ENCODE peak calls at places on chromosomes 6 and 20, in four cellular contexts. One of them, this sample, is unnamed.

GRCh38 chr6:46690126-46690525 is 2.4 kb downstream of the TDRD6 start:
- DNase-seq in GM12878: no peak
- DNase-seq in HepG2: no peak
- DNase-seq in K562: no peak
- DNase-seq in this sample: no peak

GRCh38 chr6:133404728-133405127 is 163.6 kb downstream of the EYA4 start:
- DNase-seq in GM12878: no peak
- DNase-seq in HepG2: no peak
- DNase-seq in K562: no peak
- DNase-seq in this sample: no peak

GRCh38 chr6:122048570-122048969 is 350.9 kb upstream of the HSF2 start:
- DNase-seq in GM12878: no peak
- DNase-seq in HepG2: no peak
- DNase-seq in K562: no peak
- DNase-seq in this sample: no peak

GRCh38 chr6:1610497-1611321 is 994 bp downstream of the FOXC1 start:
- DNase-seq in GM12878: no peak
- DNase-seq in HepG2: peak
- DNase-seq in K562: no peak
- DNase-seq in this sample: no peak

GRCh38 chr20:50136822-50137599 is 16.5 kb downstream of the PEDS1 start:
- DNase-seq in GM12878: no peak
- DNase-seq in HepG2: no peak
- DNase-seq in K562: no peak
- DNase-seq in this sample: no peak

GRCh38 chr20:12068146-12068545 is 150.5 kb downstream of the BTBD3 start:
- DNase-seq in GM12878: no peak
- DNase-seq in HepG2: no peak
- DNase-seq in K562: no peak
- DNase-seq in this sample: no peak

GRCh38 chr20:21520702-21521595 is 7.1 kb upstream of the NKX2-2 start:
- DNase-seq in GM12878: no peak
- DNase-seq in HepG2: no peak
- DNase-seq in K562: no peak
- DNase-seq in this sample: peak

GRCh38 chr20:3751284-3751663 is 16.3 kb downstream of the ADISSP start:
- DNase-seq in GM12878: no peak
- DNase-seq in HepG2: no peak
- DNase-seq in K562: no peak
- DNase-seq in this sample: no peak

DNA sequence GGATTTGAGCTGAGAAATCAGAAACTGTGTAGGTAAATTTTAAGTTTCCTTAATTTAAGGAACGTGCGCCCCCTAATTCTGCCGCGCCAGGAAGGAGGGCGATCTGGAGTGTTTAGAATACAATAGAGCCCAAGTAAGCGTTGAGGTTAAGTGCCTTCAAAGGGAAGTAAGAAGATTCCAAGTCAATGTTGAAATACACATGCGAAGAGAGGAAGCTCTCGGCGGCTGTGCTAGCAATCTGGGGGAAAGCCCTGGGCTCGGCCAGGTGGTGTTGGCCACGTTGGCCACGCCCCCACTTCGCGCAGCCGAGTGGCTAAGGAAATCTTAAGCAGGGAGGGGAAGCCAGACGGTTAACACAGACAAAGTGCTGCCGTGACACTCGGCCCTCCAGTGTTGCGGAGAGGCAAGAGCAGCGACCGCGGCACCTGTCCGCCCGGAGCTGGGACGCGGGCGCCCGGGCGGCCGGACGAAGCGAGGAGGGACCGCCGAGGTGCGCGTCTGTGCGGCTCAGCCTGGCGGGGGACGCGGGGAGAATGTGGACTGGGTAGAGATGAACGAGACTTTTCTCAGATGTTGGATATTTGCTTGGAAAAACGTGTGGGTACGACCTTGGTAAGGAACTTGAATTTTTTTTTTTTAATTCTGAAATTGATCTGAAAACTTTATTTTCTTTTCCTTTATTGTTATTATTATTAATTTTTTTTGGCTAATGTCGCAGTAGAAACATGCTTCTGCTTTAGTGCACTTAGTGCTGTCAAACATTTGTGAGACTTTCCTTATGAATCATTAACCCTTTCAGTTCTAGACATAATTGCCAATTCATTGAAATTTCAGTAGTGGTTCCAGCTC is at the start of gene PRDM1:
- DNase-seq in GM12878: peak
- DNase-seq in HepG2: no peak
- DNase-seq in K562: peak
- DNase-seq in this sample: peak
- TF ChIP-seq FOXK2 in GM12878: no peak
- TF ChIP-seq FOXK2 in HepG2: no peak
- TF ChIP-seq FOXK2 in K562: no peak
- TF ChIP-seq FOXK2 in this sample: no peak

GRCh38 chr6:36340341-36340670 is 3.6 kb upstream of the BNIP5 start:
- DNase-seq in GM12878: no peak
- DNase-seq in HepG2: no peak
- DNase-seq in K562: no peak
- DNase-seq in this sample: no peak
- TF ChIP-seq FOXM1 in GM12878: no peak
- TF ChIP-seq FOXM1 in HepG2: no peak
- TF ChIP-seq FOXM1 in K562: no peak
- TF ChIP-seq FOXM1 in this sample: no peak

GRCh38 chr6:4665489-4666417 is 110.5 kb upstream of the CDYL start:
- DNase-seq in GM12878: no peak
- DNase-seq in HepG2: no peak
- DNase-seq in K562: no peak
- DNase-seq in this sample: no peak
- TF ChIP-seq FOXK2 in GM12878: no peak
- TF ChIP-seq FOXK2 in HepG2: no peak
- TF ChIP-seq FOXK2 in K562: no peak
- TF ChIP-seq FOXK2 in this sample: no peak

DNA sequence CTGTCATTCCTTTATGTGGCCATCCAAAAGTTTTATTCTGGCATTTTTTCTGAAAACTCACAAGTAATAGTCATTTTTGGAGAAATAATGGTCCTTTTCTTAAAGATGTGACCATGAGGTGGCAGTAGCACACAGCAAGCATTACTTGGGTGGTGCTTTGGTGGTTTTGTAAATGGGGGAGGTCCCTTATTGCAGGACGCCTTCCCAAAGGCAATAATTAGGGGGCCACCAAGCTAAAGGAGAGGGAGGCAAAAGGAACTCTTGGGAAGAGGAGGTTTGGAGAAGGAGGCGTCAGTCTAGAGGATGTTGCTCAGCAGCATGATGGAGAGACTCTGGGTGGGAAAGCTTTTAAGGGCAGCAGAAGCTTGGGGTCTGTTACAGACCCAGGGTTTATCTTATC is 422.6 kb upstream of the MMS22L start:
- DNase-seq in GM12878: no peak
- DNase-seq in HepG2: peak
- DNase-seq in K562: no peak
- DNase-seq in this sample: peak
- TF ChIP-seq FOXM1 in GM12878: no peak
- TF ChIP-seq FOXM1 in HepG2: no peak
- TF ChIP-seq FOXM1 in K562: no peak
- TF ChIP-seq FOXM1 in this sample: no peak

DNA sequence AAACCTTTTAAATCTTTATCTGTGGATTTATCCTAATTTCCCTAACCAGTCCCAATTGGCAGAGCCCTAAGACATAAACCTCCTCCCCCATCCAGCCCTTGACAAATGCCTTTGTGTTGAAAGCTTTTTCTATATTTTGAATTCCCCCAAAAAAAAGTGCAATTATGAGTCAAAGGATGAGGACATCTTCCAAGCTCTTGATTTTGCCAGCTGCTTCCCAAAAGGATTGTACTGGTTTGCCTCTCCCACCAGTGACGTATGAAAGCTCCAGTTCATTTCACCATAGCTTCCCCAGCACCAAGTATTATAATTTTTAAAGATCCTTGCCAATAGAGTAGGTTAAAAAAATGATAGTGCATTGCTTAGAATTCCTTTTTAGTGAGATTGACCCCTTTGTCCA is 39.0 kb downstream of the SIRPA start:
- DNase-seq in GM12878: no peak
- DNase-seq in HepG2: no peak
- DNase-seq in K562: no peak
- DNase-seq in this sample: no peak
- TF ChIP-seq FOXK2 in GM12878: no peak
- TF ChIP-seq FOXK2 in HepG2: no peak
- TF ChIP-seq FOXK2 in K562: no peak
- TF ChIP-seq FOXK2 in this sample: no peak

GRCh38 chr6:150208606-150209352 is 65.9 kb downstream of the PPP1R14C start:
- DNase-seq in GM12878: no peak
- DNase-seq in HepG2: no peak
- DNase-seq in K562: no peak
- DNase-seq in this sample: no peak
- TF ChIP-seq FOXM1 in GM12878: no peak
- TF ChIP-seq FOXM1 in HepG2: no peak
- TF ChIP-seq FOXM1 in K562: no peak
- TF ChIP-seq FOXM1 in this sample: no peak

GRCh38 chr6:40585661-40586269 is 1.4 kb downstream of the LRFN2 start:
- DNase-seq in GM12878: no peak
- DNase-seq in HepG2: no peak
- DNase-seq in K562: no peak
- DNase-seq in this sample: peak

GRCh38 chr6:40587240-40588069 is at the start of gene LRFN2:
- DNase-seq in GM12878: no peak
- DNase-seq in HepG2: peak
- DNase-seq in K562: peak
- DNase-seq in this sample: peak

GRCh38 chr6:40586369-40586768 is 795 bp downstream of the LRFN2 start:
- DNase-seq in GM12878: no peak
- DNase-seq in HepG2: no peak
- DNase-seq in K562: no peak
- DNase-seq in this sample: no peak

GRCh38 chr6:40588070-40588384 is 863 bp upstream of the LRFN2 start:
- DNase-seq in GM12878: no peak
- DNase-seq in HepG2: no peak
- DNase-seq in K562: no peak
- DNase-seq in this sample: no peak

GRCh38 chr6:40586800-40587201 is 363 bp downstream of the LRFN2 start:
- DNase-seq in GM12878: no peak
- DNase-seq in HepG2: no peak
- DNase-seq in K562: no peak
- DNase-seq in this sample: no peak
- TF ChIP-seq FOXK2 in GM12878: no peak
- TF ChIP-seq FOXK2 in HepG2: no peak
- TF ChIP-seq FOXK2 in K562: no peak
- TF ChIP-seq FOXK2 in this sample: no peak

DNA sequence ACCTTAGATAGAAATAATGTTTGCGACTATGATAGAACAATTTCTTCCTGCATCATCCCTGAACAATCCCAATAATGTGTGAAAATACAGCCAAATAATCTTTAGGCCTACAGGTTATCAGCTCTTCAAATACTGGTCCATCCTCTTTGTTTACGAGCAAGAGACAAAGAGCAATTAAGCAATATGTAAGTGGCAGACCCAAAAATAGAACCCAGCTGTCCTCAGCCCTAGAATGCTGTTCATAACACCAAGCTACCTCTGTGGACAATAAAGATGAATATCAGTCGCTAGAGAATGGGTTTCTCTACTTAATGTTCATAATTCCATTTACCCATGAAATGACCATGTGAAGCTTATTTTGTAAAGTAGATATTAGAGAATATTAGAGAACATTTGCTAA is 28.4 kb upstream of the OSTM1 start:
- DNase-seq in GM12878: no peak
- DNase-seq in HepG2: no peak
- DNase-seq in K562: no peak
- DNase-seq in this sample: no peak
- TF ChIP-seq FOXM1 in GM12878: no peak
- TF ChIP-seq FOXM1 in HepG2: no peak
- TF ChIP-seq FOXM1 in K562: no peak
- TF ChIP-seq FOXM1 in this sample: no peak